ENCODE peak calls at places on chromosomes 7 and 10, in ten cellular contexts. U, Y, R, A, P, I, D, X, G and T are unnamed samples.

GRCh38 chr7:150502519-150502918 is 12.2 kb upstream of the GIMAP7 start:
- DNase-seq in P (no peak), A (no peak), G (no peak), Y (no peak), R (no peak), I (no peak), X (no peak), D (no peak), U (no peak), T (peak)

GRCh38 chr7:158966780-158967390 is 110.5 kb downstream of the DYNC2I1 start:
- DNase-seq in I (no peak), P (no peak), A (no peak), Y (no peak), D (no peak), R (no peak), G (no peak), U (no peak), X (no peak), T (no peak)

GRCh38 chr7:80890391-80890790 is 28.5 kb downstream of the SEMA3C start:
- DNase-seq in A (no peak), G (no peak), R (no peak), U (no peak), I (no peak), P (no peak), Y (no peak), D (no peak), X (no peak), T (no peak)

GRCh38 chr7:90092467-90092866 is 61.8 kb upstream of the STEAP1 start:
- DNase-seq in I (no peak), D (no peak), P (no peak), Y (no peak), G (no peak), U (no peak), R (no peak), A (no peak), X (no peak), T (no peak)

GRCh38 chr7:134562136-134562535 is 13.2 kb downstream of the AKR1B15 start:
- DNase-seq in X (peak), R (peak), U (peak), P (no peak), I (no peak), Y (no peak), A (no peak), G (peak), D (no peak), T (peak)

GRCh38 chr7:142799483-142799882 is 28.7 kb downstream of the PRSS2 start:
- DNase-seq in G (no peak), U (no peak), Y (peak), X (no peak), P (no peak), R (no peak), A (no peak), I (no peak), D (no peak), T (peak)

GRCh38 chr10:130040817-130041330 is 69.8 kb downstream of the C10orf143 start:
- DNase-seq in U (no peak), G (no peak), X (no peak), Y (no peak), A (no peak), D (no peak), R (no peak), P (no peak), I (no peak), T (no peak)

GRCh38 chr10:63935705-63936104 is 414.5 kb downstream of the REEP3 start:
- DNase-seq in A (peak), R (no peak), P (no peak), U (no peak), I (no peak), G (no peak), Y (no peak), X (peak), D (no peak), T (no peak)

GRCh38 chr10:87500646-87501048 is 4.0 kb upstream of the MINPP1 start:
- DNase-seq in U (no peak), D (no peak), R (no peak), I (no peak), P (no peak), A (no peak), X (peak), G (no peak), Y (no peak), T (no peak)

GRCh38 chr7:6651866-6652445 is 14.8 kb downstream of the ZNF316 start:
- DNase-seq in Y (no peak), A (no peak), I (peak), D (no peak), U (no peak), P (peak), X (no peak), R (no peak), G (no peak), T (no peak)

GRCh38 chr7:142024547-142024946 is 28.9 kb downstream of the MGAM start:
- DNase-seq in G (no peak), I (no peak), X (no peak), R (no peak), A (no peak), Y (no peak), U (peak), P (no peak), D (no peak), T (no peak)

GRCh38 chr7:103637726-103638125 is 191.7 kb upstream of the SLC26A5 start:
- DNase-seq in P (no peak), I (no peak), X (no peak), R (no peak), D (no peak), G (no peak), U (peak), Y (no peak), A (no peak), T (no peak)

GRCh38 chr10:71747808-71748523 is 25.4 kb downstream of the VSIR start:
- DNase-seq in G (no peak), P (no peak), I (no peak), X (no peak), R (no peak), U (no peak), A (peak), D (no peak), Y (no peak), T (no peak)

GRCh38 chr7:36638140-36638539 is 86.2 kb downstream of the AOAH start:
- DNase-seq in R (no peak), A (no peak), X (no peak), I (no peak), U (no peak), Y (no peak), D (no peak), G (no peak), P (peak), T (no peak)

GRCh38 chr7:151212626-151213025 is 2.3 kb upstream of the H2BK1 start:
- DNase-seq in R (no peak), I (no peak), D (no peak), G (no peak), U (no peak), X (no peak), Y (no peak), P (no peak), A (no peak), T (no peak)

GRCh38 chr10:97195654-97196212 is 10.0 kb upstream of the SLIT1 start:
- DNase-seq in R (no peak), Y (no peak), G (no peak), I (no peak), P (no peak), A (no peak), X (no peak), D (no peak), U (no peak), T (no peak)

GRCh38 chr10:11204355-11204879 is 186.7 kb downstream of the CELF2 start:
- DNase-seq in U (no peak), I (no peak), R (no peak), A (no peak), P (no peak), D (no peak), G (no peak), X (no peak), Y (no peak), T (no peak)

GRCh38 chr10:4459531-4459930 is 366.5 kb upstream of the AKR1E2 start:
- DNase-seq in R (no peak), Y (no peak), P (no peak), U (no peak), A (no peak), X (peak), G (no peak), D (no peak), I (no peak), T (no peak)

GRCh38 chr10:110793128-110793812 is 78.5 kb upstream of the PDCD4 start:
- DNase-seq in Y (no peak), G (no peak), I (no peak), D (no peak), P (no peak), U (no peak), R (no peak), A (no peak), X (no peak), T (no peak)

GRCh38 chr10:60943372-60944158 is 420 bp downstream of the RHOBTB1 start:
- DNase-seq in Y (peak), R (no peak), A (no peak), X (peak), I (peak), D (peak), P (peak), G (no peak), U (peak), T (peak)

GRCh38 chr7:79462334-79462733 is 8.9 kb upstream of the MAGI2 start:
- DNase-seq in Y (no peak), U (no peak), D (no peak), X (no peak), P (no peak), R (no peak), A (no peak), G (no peak), I (no peak), T (no peak)

GRCh38 chr7:12884856-12885440 is 197.5 kb downstream of the ARL4A start:
- DNase-seq in U (peak), G (no peak), D (no peak), R (no peak), X (peak), A (no peak), I (no peak), P (no peak), Y (no peak), T (no peak)

GRCh38 chr7:66894463-66895080 is 26.5 kb upstream of the TMEM248 start:
- DNase-seq in R (no peak), U (peak), G (no peak), I (no peak), Y (peak), A (peak), X (peak), P (no peak), D (no peak), T (no peak)

GRCh38 chr7:64654796-64655548 is 11.0 kb upstream of the ZNF107 start:
- DNase-seq in A (no peak), Y (no peak), P (no peak), I (no peak), G (no peak), D (no peak), R (no peak), X (no peak), U (no peak), T (no peak)

GRCh38 chr7:129779602-129780256 is 168.2 kb downstream of the NRF1 start:
- DNase-seq in D (peak), A (peak), P (no peak), X (no peak), U (no peak), R (no peak), I (peak), Y (no peak), G (no peak), T (peak)

GRCh38 chr7:108004220-108005142 is 1.5 kb upstream of the LAMB1 start:
- DNase-seq in P (no peak), I (no peak), U (peak), R (no peak), D (peak), Y (peak), X (peak), G (peak), A (no peak), T (peak)

GRCh38 chr7:157545681-157546060 is 208.9 kb downstream of the DNAJB6 start:
- DNase-seq in X (no peak), P (no peak), D (no peak), A (no peak), I (peak), U (no peak), Y (no peak), G (no peak), R (no peak), T (no peak)

GRCh38 chr7:63789378-63790176 is 209.1 kb upstream of the ZNF722 start:
- DNase-seq in U (no peak), R (no peak), P (no peak), X (no peak), A (no peak), Y (no peak), D (no peak), G (no peak), I (no peak), T (no peak)

GRCh38 chr7:16657656-16658279 is 11.8 kb downstream of the BZW2 start:
- DNase-seq in G (peak), D (peak), U (peak), P (peak), R (peak), Y (peak), A (no peak), X (peak), I (no peak), T (no peak)

GRCh38 chr10:16602104-16602735 is 80.5 kb upstream of the C1QL3 start:
- DNase-seq in R (no peak), P (no peak), D (no peak), X (no peak), Y (no peak), U (no peak), I (no peak), A (no peak), G (no peak), T (no peak)

DNA sequence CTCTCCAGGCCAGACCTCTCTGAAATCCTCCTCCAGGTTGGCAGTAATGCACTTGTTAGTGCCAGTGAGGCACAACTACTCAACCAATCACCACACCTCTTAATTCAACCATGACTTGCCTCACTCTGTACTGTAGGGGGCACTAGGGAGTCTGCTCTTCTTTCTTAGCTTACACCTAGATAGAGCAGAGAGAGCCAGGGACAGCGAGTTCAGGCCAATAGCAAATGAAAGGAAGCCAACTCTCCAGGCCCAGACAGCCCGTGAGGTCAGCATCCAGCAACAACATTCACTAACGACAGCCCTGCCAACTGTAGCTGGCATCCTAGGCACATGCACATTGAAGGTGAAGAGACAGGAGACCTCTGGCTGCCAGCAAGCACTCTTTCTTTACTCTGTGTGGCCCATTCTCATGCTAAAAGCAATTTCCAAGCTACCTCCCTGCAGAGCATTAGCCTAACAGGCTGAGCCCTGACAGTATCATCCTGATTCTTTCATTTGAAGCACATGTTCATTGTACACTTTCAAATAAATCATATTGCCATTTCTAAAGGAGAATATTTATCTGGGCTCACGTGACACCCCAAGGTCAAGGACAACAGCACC is 136.3 kb downstream of the DPY19L1 start:
- DNase-seq in G (no peak), X (peak), P (no peak), A (peak), Y (peak), D (no peak), I (no peak), R (no peak), U (no peak), T (no peak)
- TF ChIP-seq CTCF in G (no peak), X (peak), P (peak), A (peak), Y (peak), D (no peak), I (no peak), R (no peak), U (no peak), T (peak)

GRCh38 chr7:19587291-19587690 is 121.5 kb downstream of the POLR1F start:
- DNase-seq in I (no peak), U (no peak), A (peak), Y (peak), P (no peak), X (no peak), D (no peak), R (no peak), G (no peak), T (no peak)
- TF ChIP-seq CTCF in I (no peak), U (no peak), A (peak), Y (peak), P (peak), X (no peak), D (no peak), R (no peak), G (no peak), T (no peak)

GRCh38 chr10:13270877-13271551 is 28.9 kb downstream of the PHYH start:
- DNase-seq in U (peak), D (no peak), R (no peak), I (no peak), P (no peak), A (no peak), X (peak), Y (no peak), G (peak), T (no peak)

GRCh38 chr10:13272164-13272571 is 27.7 kb downstream of the PHYH start:
- DNase-seq in P (no peak), R (peak), G (no peak), D (no peak), A (peak), X (peak), Y (peak), U (peak), I (peak), T (no peak)

GRCh38 chr10:13271552-13272163 is 28.2 kb downstream of the PHYH start:
- DNase-seq in P (peak), A (peak), R (no peak), Y (peak), G (no peak), D (peak), U (no peak), X (peak), I (no peak), T (peak)

DNA sequence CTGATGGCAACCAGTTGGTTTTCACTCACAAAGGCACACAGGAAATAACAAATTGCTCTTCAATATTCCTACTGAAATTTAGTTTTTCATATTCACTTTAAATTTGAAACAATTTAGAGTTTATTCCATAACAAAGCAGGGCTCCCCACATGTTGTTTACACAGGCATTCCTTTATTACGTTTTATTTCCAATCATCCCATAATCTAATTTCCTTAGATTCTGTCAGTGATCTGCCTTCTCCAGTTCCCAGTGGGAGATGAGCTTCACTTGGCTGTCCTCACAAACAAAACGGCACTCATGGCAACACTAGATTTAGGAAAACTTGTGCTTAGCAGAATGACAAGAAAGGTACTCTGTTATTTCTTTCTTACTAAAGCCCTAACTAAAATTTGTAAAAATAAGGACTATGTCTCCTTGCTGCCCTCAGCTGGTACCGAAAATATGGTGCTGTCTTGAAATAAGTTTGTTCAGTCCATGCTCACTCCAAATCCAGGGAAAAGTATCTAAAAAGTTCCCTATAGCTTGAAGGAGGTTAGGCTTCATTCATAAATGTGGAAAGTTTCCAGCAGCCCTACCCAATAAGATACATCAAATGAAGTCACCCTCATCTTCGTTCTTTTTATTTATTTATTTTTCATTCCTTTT is 23.0 kb downstream of the PHYH start:
- DNase-seq in D (no peak), R (no peak), Y (no peak), P (no peak), X (peak), U (peak), G (peak), I (no peak), A (no peak), T (no peak)
- TF ChIP-seq CTCF in D (no peak), R (peak), Y (no peak), P (no peak), X (peak), U (peak), G (peak), I (no peak), A (no peak), T (no peak)

DNA sequence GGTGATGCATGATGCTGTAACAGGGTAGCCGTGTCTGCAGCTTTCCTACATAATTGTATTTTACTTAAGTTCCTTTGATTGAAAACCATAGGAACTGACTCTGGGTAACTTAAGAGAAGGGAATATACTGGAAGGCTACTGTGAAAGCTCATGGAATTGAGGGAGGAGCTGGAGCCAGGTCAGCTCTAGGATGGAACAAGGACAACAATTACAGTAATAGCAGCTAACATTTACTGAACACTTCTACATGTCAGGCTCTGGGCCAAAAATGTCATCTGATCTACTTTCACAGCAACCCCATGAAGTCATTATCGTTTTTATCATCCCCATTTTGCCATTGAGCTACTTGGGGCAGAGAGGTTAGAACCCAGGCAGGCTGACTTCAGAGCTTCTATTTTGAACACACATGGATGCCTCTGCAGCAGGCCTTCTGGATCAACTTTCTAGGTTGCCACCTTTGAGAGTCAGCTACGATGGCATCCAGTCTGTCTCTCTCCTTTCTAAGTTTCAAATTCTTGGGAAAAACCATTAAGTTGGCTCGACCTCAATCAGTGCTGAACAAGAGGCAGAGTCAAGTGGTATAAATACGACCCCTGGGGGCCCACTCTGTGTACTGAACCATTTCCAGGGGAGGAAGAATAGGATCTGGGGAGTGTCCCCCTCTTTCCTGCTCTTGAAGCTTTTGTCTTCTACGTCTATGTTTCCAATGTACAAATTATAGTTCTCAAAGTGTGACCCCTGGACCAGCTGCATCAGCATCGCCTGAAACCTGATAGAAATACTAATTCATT is 272.3 kb upstream of the PLPP4 start:
- DNase-seq in P (no peak), G (no peak), R (no peak), I (no peak), Y (no peak), D (no peak), X (no peak), U (no peak), A (no peak), T (no peak)
- TF ChIP-seq CTCF in P (no peak), G (no peak), R (no peak), I (no peak), Y (peak), D (no peak), X (no peak), U (no peak), A (no peak), T (no peak)